ENCODE peak calls at places on chromosome 19, in seven cellular contexts. K is brain microvascular endothelial cell, X is vagina, E is foreskin keratinocyte, P is upper lobe of right lung, J is left lung, U is GM13977. S is an unnamed sample.

GRCh38 chr19:46349311-46349993 is 2.6 kb downstream of the PPP5C start:
- DNase-seq in P (peak), K (no peak), X (no peak), E (no peak), J (peak), U (no peak), S (no peak)

GRCh38 chr19:48348039-48348438 is 15.7 kb downstream of the TMEM143 start:
- DNase-seq in U (no peak), P (no peak), J (no peak), K (no peak), E (no peak), X (no peak), S (peak)

GRCh38 chr19:15551183-15552004 is 43.1 kb downstream of the CYP4F22 start:
- DNase-seq in X (no peak), P (peak), K (no peak), U (peak), J (no peak), E (no peak), S (no peak)

GRCh38 chr19:41932259-41933130 is 4.2 kb upstream of the ERFL start:
- DNase-seq in J (no peak), X (no peak), U (no peak), P (no peak), E (no peak), K (no peak), S (no peak)

GRCh38 chr19:40621283-40621682 is 20.1 kb downstream of the LTBP4 start:
- DNase-seq in X (no peak), J (no peak), E (no peak), U (no peak), P (no peak), K (no peak), S (no peak)

GRCh38 chr19:10612515-10613119 is 12.7 kb upstream of the SLC44A2 start:
- DNase-seq in U (no peak), K (no peak), P (peak), J (peak), E (no peak), X (no peak), S (no peak)

GRCh38 chr19:5293607-5294089 is 47.0 kb downstream of the PTPRS start:
- DNase-seq in J (no peak), P (peak), X (no peak), U (peak), K (no peak), E (no peak), S (peak)

GRCh38 chr19:32669205-32669785 is 5.7 kb downstream of the ANKRD27 start:
- DNase-seq in K (no peak), J (no peak), E (no peak), U (no peak), P (no peak), X (no peak), S (no peak)

GRCh38 chr19:48123907-48124675 is 13.5 kb upstream of the PLA2G4C start:
- DNase-seq in P (no peak), U (peak), E (peak), X (no peak), J (no peak), K (peak), S (peak)

GRCh38 chr19:2255112-2255845 is 938 bp downstream of the JSRP1 start:
- DNase-seq in E (no peak), P (no peak), K (no peak), J (no peak), U (no peak), X (no peak), S (no peak)

GRCh38 chr19:40443930-40444180 is 280 bp downstream of the SERTAD3 start:
- DNase-seq in P (no peak), U (no peak), E (peak), X (peak), J (no peak), K (no peak), S (no peak)

GRCh38 chr19:22052644-22053013 is 345 bp downstream of the ZNF257 start:
- DNase-seq in X (no peak), J (no peak), U (no peak), K (no peak), E (no peak), P (no peak), S (no peak)

GRCh38 chr19:38736036-38736412 is 8.2 kb downstream of the CAPN12 start:
- DNase-seq in P (peak), E (no peak), U (peak), J (no peak), K (no peak), X (no peak), S (no peak)

GRCh38 chr19:12778020-12778904 is 2.9 kb upstream of the HOOK2 start:
- DNase-seq in K (peak), P (peak), X (no peak), E (no peak), U (peak), J (peak), S (peak)

GRCh38 chr19:45668342-45668871 is 386 bp downstream of the GIPR start:
- DNase-seq in X (no peak), E (no peak), U (no peak), J (no peak), K (no peak), P (no peak), S (no peak)

GRCh38 chr19:32719611-32720059 is at the start of gene TDRD12:
- DNase-seq in J (no peak), K (no peak), X (no peak), E (no peak), U (no peak), P (no peak), S (no peak)

GRCh38 chr19:39299404-39299803 is 3.2 kb downstream of the IFNL1 start:
- DNase-seq in X (no peak), P (no peak), U (no peak), J (no peak), E (no peak), K (no peak), S (no peak)

GRCh38 chr19:46967578-46968018 is 52.0 kb upstream of the NPAS1 start:
- DNase-seq in E (no peak), J (no peak), U (no peak), X (no peak), P (peak), K (no peak), S (no peak)

GRCh38 chr19:17294051-17294891 is 9.0 kb downstream of the ABHD8 start:
- DNase-seq in J (no peak), X (no peak), U (peak), K (no peak), P (peak), E (no peak), S (no peak)

GRCh38 chr19:50669319-50670101 is 20.3 kb downstream of the C19orf81 start:
- DNase-seq in K (no peak), P (no peak), E (no peak), J (no peak), U (peak), X (no peak), S (no peak)

GRCh38 chr19:797528-798414 is 519 bp downstream of the PTBP1 start:
- DNase-seq in E (peak), K (peak), X (no peak), P (peak), J (peak), U (peak), S (peak)

GRCh38 chr19:19138110-19138981 is at the start of gene TMEM161A:
- DNase-seq in P (peak), K (peak), X (peak), U (peak), E (peak), J (peak), S (peak)

GRCh38 chr19:51359294-51359693 is 6.9 kb downstream of the ETFB start:
- DNase-seq in U (no peak), E (peak), X (no peak), J (peak), K (peak), P (no peak), S (peak)

GRCh38 chr19:1211494-1212234 is 6.1 kb downstream of the STK11 start:
- DNase-seq in X (no peak), K (no peak), P (peak), E (no peak), U (no peak), J (no peak), S (no peak)

GRCh38 chr19:2974342-2974932 is 2.9 kb upstream of the TLE6 start:
- DNase-seq in P (peak), U (no peak), X (no peak), K (peak), J (peak), E (no peak), S (no peak)

GRCh38 chr19:55468054-55468393 is 3.5 kb upstream of the C19orf85 start:
- DNase-seq in J (no peak), P (no peak), U (no peak), E (no peak), X (no peak), K (no peak), S (no peak)

GRCh38 chr19:9847087-9847671 is 12.1 kb downstream of the PIN1 start:
- DNase-seq in U (peak), K (peak), X (no peak), J (no peak), P (no peak), E (peak), S (peak)

GRCh38 chr19:3743486-3743885 is 18.0 kb downstream of the APBA3 start:
- DNase-seq in P (no peak), J (no peak), U (no peak), K (peak), E (no peak), X (no peak), S (no peak)

GRCh38 chr19:415292-415691 is 6.3 kb upstream of the C2CD4C start:
- DNase-seq in E (no peak), X (no peak), J (no peak), U (no peak), P (no peak), K (no peak), S (no peak)

GRCh38 chr19:44808463-44809371 is at the start of gene BCAM:
- DNase-seq in P (peak), X (no peak), U (peak), J (peak), E (no peak), K (no peak), S (peak)

GRCh38 chr19:46885411-46885810 is 24.6 kb downstream of the ARHGAP35 start:
- DNase-seq in J (no peak), K (no peak), E (no peak), U (no peak), X (no peak), P (no peak), S (no peak)

GRCh38 chr19:50925734-50926133 is 14.5 kb upstream of the KLK4 start:
- DNase-seq in P (no peak), X (no peak), J (no peak), E (no peak), U (no peak), K (no peak), S (no peak)

GRCh38 chr19:2888739-2889224 is 11.9 kb upstream of the ZNF57 start:
- DNase-seq in X (no peak), J (peak), K (no peak), E (no peak), P (no peak), U (no peak), S (no peak)

GRCh38 chr19:29303035-29303706 is 90.2 kb upstream of the UQCRFS1 start:
- DNase-seq in U (no peak), X (no peak), K (no peak), E (no peak), P (peak), J (no peak), S (no peak)

GRCh38 chr19:35352448-35353304 is 5.0 kb downstream of the FFAR1 start:
- DNase-seq in P (peak), U (peak), J (peak), X (no peak), K (peak), E (peak), S (peak)
- TF ChIP-seq CTCF in P (peak), U (peak), J (peak), X (peak), K (peak), E (peak), S (peak)

GRCh38 chr19:8269724-8270123 is 38.4 kb downstream of the CD320 start:
- DNase-seq in X (no peak), K (no peak), P (no peak), U (no peak), E (no peak), J (no peak), S (no peak)

GRCh38 chr19:8261347-8261746 is 46.8 kb downstream of the CD320 start:
- DNase-seq in K (no peak), P (no peak), J (peak), U (no peak), E (no peak), X (no peak), S (no peak)

GRCh38 chr19:8261881-8262280 is 46.3 kb downstream of the CD320 start:
- DNase-seq in X (no peak), U (no peak), K (no peak), P (peak), J (peak), E (no peak), S (no peak)

GRCh38 chr19:8262431-8262830 is 45.7 kb downstream of the CD320 start:
- DNase-seq in U (no peak), E (no peak), X (no peak), P (peak), J (peak), K (no peak), S (no peak)

GRCh38 chr19:8265872-8266271 is 42.3 kb downstream of the CD320 start:
- DNase-seq in U (no peak), P (no peak), J (no peak), K (no peak), X (no peak), E (no peak), S (no peak)
- TF ChIP-seq CTCF in U (no peak), P (no peak), J (no peak), K (no peak), X (no peak), E (no peak), S (no peak)

GRCh38 chr19:53942001-53942786 is 20.5 kb upstream of the CACNG8 start:
- DNase-seq in X (no peak), U (no peak), K (peak), E (no peak), J (no peak), P (peak), S (no peak)
- TF ChIP-seq CTCF in X (no peak), U (no peak), K (peak), E (no peak), J (no peak), P (no peak), S (no peak)

DNA sequence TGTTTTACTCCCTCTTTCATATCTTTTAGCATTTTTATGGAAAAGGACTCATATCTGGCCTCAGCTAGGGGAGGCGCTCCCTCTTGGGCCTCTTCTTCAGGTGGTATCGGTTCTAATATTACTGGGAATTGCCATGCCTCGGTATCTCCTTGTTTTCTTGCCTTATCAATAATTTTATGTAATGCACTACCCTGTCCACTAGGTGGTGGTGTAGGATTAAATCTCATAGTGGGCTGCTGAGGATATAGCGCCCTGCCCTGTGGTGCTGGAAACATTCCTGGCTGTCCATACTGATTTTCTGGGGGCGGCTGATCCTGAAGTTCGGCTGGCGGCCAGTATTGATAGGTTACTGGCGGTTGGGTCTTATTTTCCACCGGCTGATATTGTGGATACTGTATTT is 35.8 kb downstream of the ZNF420 start:
- DNase-seq in P (no peak), E (no peak), K (no peak), U (no peak), X (no peak), J (no peak), S (no peak)
- TF ChIP-seq CTCF in P (no peak), E (peak), K (peak), U (no peak), X (no peak), J (no peak), S (no peak)

GRCh38 chr19:14463747-14464146 is 11.4 kb downstream of the PTGER1 start:
- DNase-seq in X (no peak), J (no peak), P (no peak), K (no peak), U (no peak), E (no peak), S (no peak)

GRCh38 chr19:14467391-14467790 is 7.8 kb downstream of the PTGER1 start:
- DNase-seq in J (no peak), K (no peak), U (no peak), X (no peak), P (no peak), E (no peak), S (no peak)

GRCh38 chr19:14470031-14470876 is 4.9 kb downstream of the PTGER1 start:
- DNase-seq in X (no peak), U (peak), K (no peak), P (no peak), J (no peak), E (no peak), S (no peak)

GRCh38 chr19:14471436-14472187 is 3.5 kb downstream of the PTGER1 start:
- DNase-seq in E (no peak), K (no peak), P (no peak), J (no peak), U (peak), X (no peak), S (no peak)

DNA sequence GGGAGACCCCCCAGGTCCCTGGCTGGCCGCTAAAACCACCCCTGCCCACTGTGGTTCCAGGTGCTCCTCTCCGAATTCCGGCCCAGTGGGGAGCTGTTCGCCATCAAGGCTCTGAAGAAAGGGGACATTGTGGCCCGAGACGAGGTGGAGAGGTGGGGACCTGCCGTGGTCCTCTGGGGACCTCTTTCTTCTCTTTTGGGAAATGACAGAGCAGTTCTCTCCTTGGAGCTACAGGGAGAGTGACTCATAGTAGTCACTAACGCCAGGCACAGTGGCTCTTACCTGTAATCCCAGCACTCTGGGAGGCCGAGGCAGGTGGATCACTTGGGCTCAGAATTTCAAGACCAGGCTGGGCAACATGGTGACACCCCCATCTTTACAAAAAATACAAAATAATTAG is 7.3 kb downstream of the PTGER1 start:
- DNase-seq in X (no peak), P (no peak), K (no peak), J (no peak), E (no peak), U (peak), S (no peak)
- TF ChIP-seq CTCF in X (no peak), P (no peak), K (peak), J (no peak), E (peak), U (peak), S (no peak)